ENCODE peak calls at places on chromosomes 13 and 19, in six cellular contexts. B is HCT116, V is NT2/D1, A is HepG2, E is GM12878, J is K562. W is an unnamed sample.

GRCh38 chr19:33501957-33502356 is 19.6 kb downstream of the PEPD start:
- DNase-seq in B (no peak), V (no peak), A (no peak), E (no peak), J (no peak), W (no peak)

GRCh38 chr13:63706751-63707150 is 2291.1 kb upstream of the PCDH20 start:
- DNase-seq in B (no peak), V (no peak), A (no peak), E (no peak), J (no peak), W (no peak)

GRCh38 chr13:79548886-79549285 is 67.9 kb downstream of the NDFIP2 start:
- DNase-seq in B (no peak), V (no peak), A (no peak), E (no peak), J (no peak), W (no peak)

GRCh38 chr13:73835138-73835721 is 299.0 kb downstream of the KLF12 start:
- DNase-seq in B (peak), V (peak), A (peak), E (peak), J (peak), W (no peak)

GRCh38 chr19:48628486-48629296 is 8.5 kb downstream of the DBP start:
- DNase-seq in B (no peak), V (no peak), A (no peak), E (no peak), J (no peak), W (no peak)

GRCh38 chr19:3387645-3388589 is 21.5 kb downstream of the NFIC start:
- DNase-seq in B (no peak), V (no peak), A (no peak), E (no peak), J (no peak), W (no peak)

GRCh38 chr19:36115453-36116343 is at the start of gene TBCB:
- DNase-seq in B (no peak), V (no peak), A (peak), E (no peak), J (peak), W (no peak)

GRCh38 chr13:46596501-46596900 is 43.5 kb downstream of the LRCH1 start:
- DNase-seq in B (no peak), V (no peak), A (no peak), E (no peak), J (no peak), W (no peak)

GRCh38 chr19:56301152-56301551 is 13.5 kb downstream of the ZSCAN5A start:
- DNase-seq in B (no peak), V (no peak), A (no peak), E (no peak), J (no peak), W (no peak)

GRCh38 chr13:25733696-25734435 is 317.9 kb downstream of the SHISA2 start:
- DNase-seq in B (no peak), V (no peak), A (no peak), E (no peak), J (no peak), W (no peak)

GRCh38 chr19:38448225-38448624 is 14.7 kb downstream of the RYR1 start:
- DNase-seq in B (no peak), V (no peak), A (no peak), E (no peak), J (no peak), W (no peak)

GRCh38 chr13:108561152-108561551 is 68.3 kb upstream of the MYO16 start:
- DNase-seq in B (no peak), V (no peak), A (no peak), E (no peak), J (no peak), W (no peak)

GRCh38 chr13:51518847-51519246 is 65.4 kb upstream of the WDFY2 start:
- DNase-seq in B (no peak), V (no peak), A (no peak), E (no peak), J (no peak), W (no peak)

GRCh38 chr13:73417012-73417615 is 358.3 kb downstream of the KLF5 start:
- DNase-seq in B (peak), V (no peak), A (peak), E (no peak), J (peak), W (no peak)

GRCh38 chr13:38045278-38046048 is 175.9 kb upstream of the TRPC4 start:
- DNase-seq in B (no peak), V (peak), A (peak), E (no peak), J (peak), W (no peak)

GRCh38 chr13:102928971-102929370 is 83.1 kb downstream of the ERCC5 start:
- DNase-seq in B (no peak), V (no peak), A (no peak), E (no peak), J (no peak), W (no peak)

GRCh38 chr13:94548382-94549240 is 47.3 kb downstream of the TGDS start:
- DNase-seq in B (peak), V (peak), A (peak), E (peak), J (no peak), W (peak)

GRCh38 chr19:1465191-1466016 is 13.6 kb downstream of the C19orf25 start:
- DNase-seq in B (no peak), V (no peak), A (no peak), E (no peak), J (no peak), W (peak)

GRCh38 chr19:36797786-36798108 is 25.1 kb upstream of the ZNF850 start:
- DNase-seq in B (no peak), V (no peak), A (no peak), E (no peak), J (no peak), W (no peak)

GRCh38 chr19:11278670-11279069 is 16.3 kb upstream of the DOCK6 start:
- DNase-seq in B (no peak), V (no peak), A (no peak), E (no peak), J (no peak), W (no peak)

GRCh38 chr19:49808762-49809154 is 4.3 kb downstream of the FUZ start:
- DNase-seq in B (no peak), V (no peak), A (peak), E (no peak), J (peak), W (peak)

GRCh38 chr13:53848546-53848945 is 819.9 kb downstream of the OLFM4 start:
- DNase-seq in B (no peak), V (no peak), A (no peak), E (no peak), J (no peak), W (no peak)

GRCh38 chr19:41431426-41432386 is 4.5 kb upstream of the B3GNT8 start:
- DNase-seq in B (no peak), V (no peak), A (peak), E (no peak), J (no peak), W (no peak)

GRCh38 chr19:2495651-2496316 is 19.9 kb downstream of the GADD45B start:
- DNase-seq in B (no peak), V (no peak), A (no peak), E (no peak), J (no peak), W (no peak)

GRCh38 chr13:72458701-72459100 is 268.7 kb downstream of the MZT1 start:
- DNase-seq in B (no peak), V (peak), A (no peak), E (no peak), J (no peak), W (no peak)

GRCh38 chr13:112855859-112856258 is 113.2 kb upstream of the MCF2L start:
- DNase-seq in B (no peak), V (no peak), A (no peak), E (no peak), J (no peak), W (no peak)

GRCh38 chr13:108919036-108919907 is 289.9 kb downstream of the MYO16 start:
- DNase-seq in B (no peak), V (no peak), A (no peak), E (no peak), J (no peak), W (no peak)

GRCh38 chr19:38250821-38251563 is 5.2 kb downstream of the PPP1R14A start:
- DNase-seq in B (no peak), V (no peak), A (peak), E (no peak), J (no peak), W (peak)

GRCh38 chr19:41703602-41704293 is 4.7 kb upstream of the CEACAM5 start:
- DNase-seq in B (no peak), V (no peak), A (no peak), E (no peak), J (no peak), W (no peak)

GRCh38 chr13:94195715-94196114 is 283.8 kb downstream of the DCT start:
- DNase-seq in B (no peak), V (no peak), A (no peak), E (no peak), J (no peak), W (no peak)

GRCh38 chr19:47512948-47513319 is 1.9 kb downstream of the NAPA start:
- DNase-seq in B (no peak), V (no peak), A (no peak), E (no peak), J (no peak), W (no peak)

GRCh38 chr19:7247160-7247559 is 47.1 kb downstream of the INSR start:
- DNase-seq in B (no peak), V (no peak), A (no peak), E (no peak), J (no peak), W (no peak)

GRCh38 chr19:39113199-39113598 is 12.4 kb upstream of the PAK4 start:
- DNase-seq in B (no peak), V (no peak), A (no peak), E (no peak), J (no peak), W (no peak)

GRCh38 chr13:75153834-75154233 is 328.1 kb downstream of the TBC1D4 start:
- DNase-seq in B (no peak), V (no peak), A (no peak), E (no peak), J (no peak), W (no peak)

GRCh38 chr13:82758056-82758455 is 1124.2 kb downstream of the SLITRK1 start:
- DNase-seq in B (peak), V (peak), A (peak), E (no peak), J (no peak), W (peak)

GRCh38 chr13:33751151-33751550 is 66.8 kb upstream of the RFC3 start:
- DNase-seq in B (no peak), V (no peak), A (no peak), E (no peak), J (no peak), W (no peak)

GRCh38 chr19:41050426-41050825 is 37.8 kb upstream of the CYP2A13 start:
- DNase-seq in B (no peak), V (no peak), A (no peak), E (no peak), J (no peak), W (no peak)

GRCh38 chr19:45484273-45484945 is 12.4 kb downstream of the RTN2 start:
- DNase-seq in B (no peak), V (no peak), A (peak), E (no peak), J (no peak), W (no peak)
- TF ChIP-seq ZNF274 in B (no peak), V (no peak), A (no peak), E (no peak), J (no peak), W (no peak)

GRCh38 chr13:36454962-36455361 is 22.7 kb downstream of the CCNA1 start:
- DNase-seq in B (no peak), V (no peak), A (no peak), E (no peak), J (no peak), W (no peak)

GRCh38 chr13:36450534-36450933 is 18.2 kb downstream of the CCNA1 start:
- DNase-seq in B (no peak), V (no peak), A (no peak), E (no peak), J (no peak), W (no peak)

GRCh38 chr13:36456577-36456976 is 24.3 kb downstream of the CCNA1 start:
- DNase-seq in B (no peak), V (no peak), A (no peak), E (no peak), J (no peak), W (no peak)

GRCh38 chr13:36453518-36453917 is 21.2 kb downstream of the CCNA1 start:
- DNase-seq in B (no peak), V (no peak), A (no peak), E (no peak), J (no peak), W (no peak)

DNA sequence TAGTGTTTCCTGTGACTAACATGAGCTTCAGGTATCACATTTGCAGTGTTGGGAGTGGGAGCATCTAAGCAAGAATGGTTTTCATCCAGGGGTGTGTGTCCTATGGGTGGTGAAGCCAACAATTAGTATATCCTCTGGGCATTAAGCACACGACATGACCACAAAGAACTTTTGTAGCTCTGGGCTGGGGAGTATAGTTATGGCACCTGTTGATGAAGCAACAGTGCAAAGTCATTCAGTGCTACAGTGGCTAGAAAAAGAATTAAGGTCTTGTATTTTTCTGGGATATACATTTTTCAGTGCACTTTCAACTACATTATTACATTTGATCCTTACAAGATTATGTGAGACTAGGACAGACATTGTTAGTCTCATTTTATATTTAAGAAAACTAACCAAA is 21.8 kb downstream of the CCNA1 start:
- DNase-seq in B (no peak), V (no peak), A (no peak), E (no peak), J (no peak), W (no peak)
- TF ChIP-seq ZNF274 in B (no peak), V (no peak), A (no peak), E (no peak), J (no peak), W (no peak)

GRCh38 chr13:113999618-113999910 is 25.7 kb upstream of the C13orf46 start:
- DNase-seq in B (no peak), V (no peak), A (no peak), E (no peak), J (no peak), W (no peak)
- TF ChIP-seq ZNF274 in B (no peak), V (no peak), A (no peak), E (no peak), J (no peak), W (no peak)

GRCh38 chr13:106623799-106624198 is 55.9 kb upstream of the ARGLU1 start:
- DNase-seq in B (no peak), V (no peak), A (no peak), E (no peak), J (no peak), W (no peak)
- TF ChIP-seq ZNF274 in B (no peak), V (no peak), A (no peak), E (no peak), J (no peak), W (no peak)

GRCh38 chr19:5559804-5560133 is 8.0 kb downstream of the TINCR start:
- DNase-seq in B (no peak), V (no peak), A (no peak), E (no peak), J (no peak), W (no peak)

GRCh38 chr19:5562280-5562679 is 5.5 kb downstream of the TINCR start:
- DNase-seq in B (no peak), V (no peak), A (no peak), E (no peak), J (no peak), W (no peak)

GRCh38 chr19:5561559-5561958 is 6.2 kb downstream of the TINCR start:
- DNase-seq in B (no peak), V (no peak), A (no peak), E (no peak), J (peak), W (no peak)

GRCh38 chr19:5558101-5558621 is 9.6 kb downstream of the TINCR start:
- DNase-seq in B (no peak), V (no peak), A (no peak), E (no peak), J (no peak), W (no peak)

DNA sequence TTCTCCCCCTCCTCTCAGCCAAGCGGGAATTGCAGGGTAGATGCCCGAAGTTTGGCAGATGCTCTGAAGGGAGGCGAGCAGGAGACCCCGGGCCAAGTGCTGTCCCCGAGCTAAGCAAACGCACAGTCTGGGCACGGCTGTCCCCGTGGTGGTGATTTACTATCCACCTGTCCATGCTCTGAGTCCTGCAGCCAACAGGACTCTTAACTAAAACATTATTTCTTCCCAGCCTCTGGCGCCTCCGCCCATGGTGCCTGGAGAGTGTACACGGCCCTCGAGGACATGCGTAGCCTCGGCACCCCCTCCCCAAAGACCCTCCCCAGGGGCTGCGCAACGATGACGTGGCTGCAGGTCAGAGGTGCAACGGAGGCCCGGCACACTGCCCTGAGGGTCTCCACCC is 7.6 kb downstream of the TINCR start:
- DNase-seq in B (no peak), V (no peak), A (no peak), E (no peak), J (no peak), W (no peak)
- TF ChIP-seq ZNF274 in B (no peak), V (no peak), A (no peak), E (no peak), J (no peak), W (no peak)

DNA sequence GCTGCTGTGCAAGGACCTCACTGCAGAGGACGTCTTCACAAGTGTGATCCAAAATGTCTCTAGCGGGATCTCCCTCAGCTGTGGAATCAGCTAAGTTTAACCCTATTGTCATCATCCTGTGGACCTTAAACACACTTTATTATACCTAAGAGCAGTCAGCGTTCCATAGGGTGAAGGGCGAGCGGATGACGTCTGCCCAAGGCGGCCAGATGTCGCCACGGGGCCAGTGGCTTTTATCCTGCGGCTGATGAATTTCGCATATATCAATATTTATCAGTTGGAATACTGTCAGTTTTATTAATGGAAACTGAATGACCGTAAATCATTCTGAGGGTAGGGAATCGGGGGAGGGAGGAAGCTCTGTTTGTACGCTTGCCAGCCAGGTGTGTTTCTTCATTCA is 59.2 kb downstream of the GSX1 start:
- DNase-seq in B (no peak), V (no peak), A (no peak), E (no peak), J (no peak), W (no peak)
- TF ChIP-seq ZNF274 in B (no peak), V (no peak), A (no peak), E (no peak), J (no peak), W (no peak)

GRCh38 chr13:29499766-29500165 is 95.7 kb downstream of the SLC7A1 start:
- DNase-seq in B (no peak), V (no peak), A (no peak), E (no peak), J (no peak), W (no peak)

GRCh38 chr13:29496241-29496712 is 99.2 kb downstream of the SLC7A1 start:
- DNase-seq in B (no peak), V (no peak), A (no peak), E (no peak), J (no peak), W (no peak)

GRCh38 chr13:29494520-29494919 is 101.0 kb downstream of the SLC7A1 start:
- DNase-seq in B (no peak), V (no peak), A (no peak), E (no peak), J (no peak), W (no peak)

GRCh38 chr13:29498426-29499040 is 97.0 kb downstream of the SLC7A1 start:
- DNase-seq in B (no peak), V (no peak), A (no peak), E (no peak), J (no peak), W (no peak)

GRCh38 chr13:29497137-29497654 is 98.3 kb downstream of the SLC7A1 start:
- DNase-seq in B (no peak), V (no peak), A (no peak), E (no peak), J (no peak), W (no peak)
- TF ChIP-seq ZNF274 in B (no peak), V (no peak), A (no peak), E (no peak), J (no peak), W (no peak)